ENCODE peak calls at places on chromosomes 2 and 18, in four cellular contexts. One of them, this sample, is unnamed.

GRCh38 chr18:9787716-9788115 is 79.6 kb downstream of the RAB31 start:
- DNase-seq in WTC11: no peak
- DNase-seq in K562: no peak
- DNase-seq in HepG2: no peak
- DNase-seq in this sample: no peak

GRCh38 chr18:26719909-26720308 is 145.6 kb downstream of the AQP4 start:
- DNase-seq in K562: no peak
- DNase-seq in HepG2: no peak
- DNase-seq in WTC11: no peak
- DNase-seq in this sample: no peak

GRCh38 chr18:292271-292670 is 24.4 kb upstream of the THOC1 start:
- DNase-seq in K562: no peak
- DNase-seq in WTC11: no peak
- DNase-seq in HepG2: no peak
- DNase-seq in this sample: no peak

GRCh38 chr2:149027602-149028250 is 10.8 kb upstream of the LYPD6B start:
- DNase-seq in K562: no peak
- DNase-seq in HepG2: no peak
- DNase-seq in WTC11: no peak
- DNase-seq in this sample: no peak

GRCh38 chr2:85792783-85793441 is 39.1 kb downstream of the ATOH8 start:
- DNase-seq in WTC11: peak
- DNase-seq in HepG2: no peak
- DNase-seq in K562: no peak
- DNase-seq in this sample: peak

GRCh38 chr2:24456610-24457556 is 34.2 kb upstream of the NCOA1 start:
- DNase-seq in K562: peak
- DNase-seq in WTC11: no peak
- DNase-seq in HepG2: no peak
- DNase-seq in this sample: peak

GRCh38 chr2:205712983-205713531 is 30.8 kb downstream of the NRP2 start:
- DNase-seq in HepG2: no peak
- DNase-seq in WTC11: no peak
- DNase-seq in K562: no peak
- DNase-seq in this sample: no peak

GRCh38 chr18:12064086-12064763 is 29.4 kb upstream of the ANKRD62 start:
- DNase-seq in K562: no peak
- DNase-seq in WTC11: no peak
- DNase-seq in HepG2: no peak
- DNase-seq in this sample: no peak

GRCh38 chr18:50578030-50578429 is 18.1 kb downstream of the MAPK4 start:
- DNase-seq in WTC11: no peak
- DNase-seq in HepG2: no peak
- DNase-seq in K562: no peak
- DNase-seq in this sample: no peak

GRCh38 chr2:74206180-74206688 is 7.8 kb downstream of the MTHFD2 start:
- DNase-seq in HepG2: no peak
- DNase-seq in K562: peak
- DNase-seq in WTC11: no peak
- DNase-seq in this sample: no peak

GRCh38 chr2:45980161-45980852 is 316.9 kb upstream of the EPAS1 start:
- DNase-seq in HepG2: no peak
- DNase-seq in WTC11: no peak
- DNase-seq in K562: no peak
- DNase-seq in this sample: no peak

GRCh38 chr2:174085781-174086180 is 120.6 kb upstream of the SP3 start:
- DNase-seq in HepG2: no peak
- DNase-seq in K562: no peak
- DNase-seq in WTC11: no peak
- DNase-seq in this sample: no peak

GRCh38 chr2:15119722-15120175 is 441.4 kb downstream of the NBAS start:
- DNase-seq in K562: no peak
- DNase-seq in WTC11: peak
- DNase-seq in HepG2: no peak
- DNase-seq in this sample: no peak

GRCh38 chr2:205700331-205701132 is 18.2 kb downstream of the NRP2 start:
- DNase-seq in K562: no peak
- DNase-seq in HepG2: peak
- DNase-seq in WTC11: no peak
- DNase-seq in this sample: peak

GRCh38 chr2:170815746-170816498 is 765 bp upstream of the GAD1 start:
- DNase-seq in K562: peak
- DNase-seq in HepG2: peak
- DNase-seq in WTC11: peak
- DNase-seq in this sample: peak

GRCh38 chr2:59889305-59889704 is 664.1 kb downstream of the BCL11A start:
- DNase-seq in HepG2: no peak
- DNase-seq in WTC11: no peak
- DNase-seq in K562: no peak
- DNase-seq in this sample: no peak

GRCh38 chr2:59888015-59888414 is 665.4 kb downstream of the BCL11A start:
- DNase-seq in HepG2: no peak
- DNase-seq in WTC11: peak
- DNase-seq in K562: no peak
- DNase-seq in this sample: no peak

GRCh38 chr2:59886758-59887157 is 666.7 kb downstream of the BCL11A start:
- DNase-seq in HepG2: no peak
- DNase-seq in K562: no peak
- DNase-seq in WTC11: no peak
- DNase-seq in this sample: no peak

GRCh38 chr2:59887348-59887747 is 666.1 kb downstream of the BCL11A start:
- DNase-seq in K562: no peak
- DNase-seq in WTC11: no peak
- DNase-seq in HepG2: no peak
- DNase-seq in this sample: no peak

GRCh38 chr2:59888706-59889105 is 664.7 kb downstream of the BCL11A start:
- DNase-seq in WTC11: no peak
- DNase-seq in HepG2: no peak
- DNase-seq in K562: no peak
- DNase-seq in this sample: no peak
- TF ChIP-seq NR3C1 in WTC11: no peak
- TF ChIP-seq NR3C1 in HepG2: no peak
- TF ChIP-seq NR3C1 in K562: no peak
- TF ChIP-seq NR3C1 in this sample: no peak

DNA sequence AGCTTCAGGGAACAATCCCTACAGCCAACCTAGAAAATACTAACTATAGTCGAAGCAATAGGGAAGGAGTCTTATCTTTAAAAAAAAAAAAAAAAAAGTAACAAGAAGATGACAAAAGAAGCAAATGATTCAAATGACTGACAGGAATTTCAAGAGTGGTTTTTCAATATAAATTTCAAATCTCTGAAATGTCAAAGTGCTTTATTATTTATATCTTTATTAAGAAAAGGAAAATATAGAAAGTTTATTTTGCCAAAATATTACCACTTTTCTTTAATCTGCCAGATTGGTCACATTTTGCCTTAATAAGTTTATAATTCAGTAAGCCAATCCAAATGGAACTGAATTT is 63.5 kb upstream of the HNRNPA3 start:
- DNase-seq in K562: no peak
- DNase-seq in HepG2: no peak
- DNase-seq in WTC11: no peak
- DNase-seq in this sample: no peak
- TF ChIP-seq CTCF in K562: no peak
- TF ChIP-seq CTCF in HepG2: no peak
- TF ChIP-seq CTCF in WTC11: peak
- TF ChIP-seq CTCF in this sample: no peak

DNA sequence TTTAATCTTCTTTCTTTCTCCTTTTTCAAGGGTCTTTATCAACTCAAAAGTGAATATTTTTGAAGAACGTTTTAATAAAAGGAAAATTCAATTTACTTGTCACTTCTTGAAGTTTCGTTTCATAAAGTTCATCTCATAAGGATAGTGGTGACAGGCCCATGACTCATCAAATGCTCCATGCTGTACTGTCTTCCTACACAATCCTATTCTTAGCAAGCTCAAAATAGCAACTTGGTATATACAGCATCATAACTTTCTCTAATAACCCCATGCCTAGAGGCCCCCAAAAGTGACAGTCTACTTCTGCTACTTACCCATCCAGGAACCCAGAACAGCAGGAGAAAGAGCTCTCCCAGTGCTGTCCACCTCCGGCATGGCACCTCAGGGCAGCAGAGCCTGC is 7.7 kb downstream of the FBXO15 start:
- DNase-seq in WTC11: no peak
- DNase-seq in K562: peak
- DNase-seq in HepG2: no peak
- DNase-seq in this sample: no peak
- TF ChIP-seq NR3C1 in WTC11: no peak
- TF ChIP-seq NR3C1 in K562: no peak
- TF ChIP-seq NR3C1 in HepG2: no peak
- TF ChIP-seq NR3C1 in this sample: no peak

GRCh38 chr18:79379251-79379905 is 16.4 kb upstream of the NFATC1 start:
- DNase-seq in HepG2: no peak
- DNase-seq in WTC11: no peak
- DNase-seq in K562: no peak
- DNase-seq in this sample: no peak
- TF ChIP-seq CTCF in HepG2: no peak
- TF ChIP-seq CTCF in WTC11: no peak
- TF ChIP-seq CTCF in K562: no peak
- TF ChIP-seq CTCF in this sample: no peak

DNA sequence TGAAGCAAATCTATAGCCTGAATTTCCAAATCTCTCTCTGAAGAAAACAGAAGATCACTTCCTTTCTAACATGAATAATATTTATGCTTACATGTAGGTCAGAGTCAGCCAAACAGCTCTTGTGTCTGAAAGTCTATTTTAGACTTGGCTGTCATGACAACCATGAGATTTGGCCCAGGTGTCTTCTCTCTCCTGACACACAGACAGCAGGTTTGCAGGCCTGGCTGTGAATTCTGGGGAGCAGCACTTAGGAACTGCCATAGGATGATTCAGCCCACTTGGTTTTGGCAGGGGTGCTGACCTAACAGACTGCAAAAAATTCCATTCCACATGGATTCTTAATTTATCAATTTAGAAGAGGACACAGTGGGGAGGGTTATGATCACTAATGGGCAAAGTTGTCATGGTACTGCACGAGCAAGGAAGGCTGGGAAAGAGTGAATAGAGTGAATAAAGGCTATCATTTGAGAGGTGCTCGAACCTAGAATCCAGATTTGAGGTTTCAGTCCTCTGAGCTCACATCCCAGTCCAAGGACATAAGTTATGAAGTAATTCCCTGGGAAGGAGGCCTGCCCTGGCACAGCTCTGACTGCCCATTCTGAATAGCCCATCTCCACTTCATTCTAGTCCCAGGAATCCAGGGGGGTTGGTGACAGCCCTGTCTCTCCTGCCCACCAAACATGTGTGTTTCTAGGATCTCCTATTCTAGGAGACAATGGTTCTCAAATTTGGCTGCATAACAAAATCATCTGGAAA is 453.9 kb upstream of the TRIB2 start:
- DNase-seq in WTC11: no peak
- DNase-seq in HepG2: no peak
- DNase-seq in K562: no peak
- DNase-seq in this sample: no peak
- TF ChIP-seq NR3C1 in WTC11: no peak
- TF ChIP-seq NR3C1 in HepG2: no peak
- TF ChIP-seq NR3C1 in K562: no peak
- TF ChIP-seq NR3C1 in this sample: no peak

DNA sequence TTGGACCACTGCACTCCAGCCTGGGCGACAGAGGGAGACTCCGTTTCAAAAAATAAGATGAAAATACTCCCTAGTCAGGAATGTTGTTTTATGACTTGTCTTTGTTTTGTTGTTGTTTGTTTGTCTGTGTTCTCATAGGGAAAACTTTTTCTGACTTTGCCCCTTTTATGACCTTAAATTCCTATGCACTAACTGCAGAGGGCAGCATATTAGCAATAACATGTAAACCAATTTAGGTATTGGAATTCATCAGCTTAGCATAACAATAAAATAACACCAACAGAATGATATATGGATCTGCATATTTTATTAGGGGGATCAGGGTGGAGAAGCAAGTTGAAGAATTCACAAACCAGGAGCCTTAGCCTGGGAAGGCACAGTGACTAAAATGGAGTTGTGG is 631.5 kb downstream of the SUCLG1 start:
- DNase-seq in HepG2: no peak
- DNase-seq in WTC11: no peak
- DNase-seq in K562: no peak
- DNase-seq in this sample: no peak
- TF ChIP-seq CTCF in HepG2: no peak
- TF ChIP-seq CTCF in WTC11: no peak
- TF ChIP-seq CTCF in K562: peak
- TF ChIP-seq CTCF in this sample: no peak

DNA sequence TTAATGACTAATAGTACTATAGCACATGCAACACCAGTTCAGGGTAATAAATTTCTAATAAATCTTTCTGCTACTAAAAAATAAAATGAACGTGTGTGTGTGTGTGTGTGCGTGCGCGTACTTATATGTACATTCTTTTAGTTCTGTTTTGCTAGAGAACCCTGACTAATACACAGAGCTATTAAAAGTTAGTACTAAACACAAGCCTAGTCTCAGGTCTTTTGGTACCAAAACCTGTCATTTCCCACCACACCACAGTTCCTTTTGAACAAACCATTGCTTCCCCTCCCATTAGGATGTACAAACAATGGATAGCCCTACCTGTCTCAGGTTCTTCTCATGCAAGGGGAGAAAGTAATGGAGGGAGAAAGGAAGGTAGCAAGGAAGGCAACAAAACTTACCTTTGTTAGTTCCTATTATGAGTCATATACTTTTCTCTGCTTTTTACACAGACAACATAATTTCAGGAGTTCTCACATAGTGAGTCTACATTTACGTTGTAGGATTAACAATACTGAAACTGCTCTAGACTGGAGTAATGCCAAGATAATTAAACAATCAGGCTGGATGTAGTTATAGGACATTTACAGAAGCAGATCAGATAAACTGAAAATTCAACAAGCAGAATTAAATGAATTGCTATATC is 427.2 kb downstream of the KCNJ3 start:
- DNase-seq in HepG2: no peak
- DNase-seq in WTC11: no peak
- DNase-seq in K562: no peak
- DNase-seq in this sample: no peak
- TF ChIP-seq NR3C1 in HepG2: no peak
- TF ChIP-seq NR3C1 in WTC11: no peak
- TF ChIP-seq NR3C1 in K562: no peak
- TF ChIP-seq NR3C1 in this sample: no peak

GRCh38 chr2:30026091-30027055 is 105.0 kb upstream of the ALK start:
- DNase-seq in WTC11: peak
- DNase-seq in K562: peak
- DNase-seq in HepG2: peak
- DNase-seq in this sample: peak
- TF ChIP-seq CTCF in WTC11: peak
- TF ChIP-seq CTCF in K562: peak
- TF ChIP-seq CTCF in HepG2: peak
- TF ChIP-seq CTCF in this sample: peak